ENCODE peak calls at places on chromosomes 3 and 15, in four cellular contexts. One of them, this sample, is unnamed.

GRCh38 chr3:119831022-119831421 is 49.1 kb downstream of the NR1I2 start:
- DNase-seq in IMR-90: no peak
- DNase-seq in K562: no peak
- DNase-seq in GM12878: no peak
- DNase-seq in this sample: no peak

GRCh38 chr3:172247525-172248274 is 200.6 kb downstream of the GHSR start:
- DNase-seq in IMR-90: no peak
- DNase-seq in K562: no peak
- DNase-seq in GM12878: no peak
- DNase-seq in this sample: no peak

GRCh38 chr3:97148891-97149290 is 334.5 kb downstream of the EPHA6 start:
- DNase-seq in IMR-90: no peak
- DNase-seq in K562: no peak
- DNase-seq in GM12878: no peak
- DNase-seq in this sample: no peak

GRCh38 chr3:3127432-3128010 is 781 bp downstream of the TRNT1 start:
- DNase-seq in IMR-90: peak
- DNase-seq in K562: peak
- DNase-seq in GM12878: no peak
- DNase-seq in this sample: no peak

GRCh38 chr3:162141232-162141631 is 644.6 kb downstream of the OTOL1 start:
- DNase-seq in IMR-90: peak
- DNase-seq in K562: no peak
- DNase-seq in GM12878: no peak
- DNase-seq in this sample: no peak

GRCh38 chr15:67085818-67086649 is 20.6 kb downstream of the SMAD3 start:
- DNase-seq in IMR-90: peak
- DNase-seq in K562: no peak
- DNase-seq in GM12878: peak
- DNase-seq in this sample: no peak

GRCh38 chr3:39193391-39193790 is 996 bp upstream of the XIRP1 start:
- DNase-seq in IMR-90: peak
- DNase-seq in K562: no peak
- DNase-seq in GM12878: no peak
- DNase-seq in this sample: no peak

GRCh38 chr15:74866090-74866489 is 7.1 kb downstream of the SCAMP2 start:
- DNase-seq in IMR-90: peak
- DNase-seq in K562: peak
- DNase-seq in GM12878: no peak
- DNase-seq in this sample: no peak

GRCh38 chr3:104750581-104750980 is 616.1 kb upstream of the ALCAM start:
- DNase-seq in IMR-90: no peak
- DNase-seq in K562: no peak
- DNase-seq in GM12878: no peak
- DNase-seq in this sample: no peak

GRCh38 chr15:57384816-57385215 is 8.5 kb downstream of the CGNL1 start:
- DNase-seq in IMR-90: peak
- DNase-seq in K562: no peak
- DNase-seq in GM12878: no peak
- DNase-seq in this sample: no peak

GRCh38 chr15:73926191-73927002 is at the start of gene LOXL1:
- DNase-seq in IMR-90: peak
- DNase-seq in K562: peak
- DNase-seq in GM12878: no peak
- DNase-seq in this sample: no peak

GRCh38 chr15:43775411-43775965 is 1.3 kb downstream of the ELL3 start:
- DNase-seq in IMR-90: peak
- DNase-seq in K562: no peak
- DNase-seq in GM12878: no peak
- DNase-seq in this sample: peak

GRCh38 chr3:133762539-133762938 is 16.3 kb downstream of the TF start:
- DNase-seq in IMR-90: no peak
- DNase-seq in K562: no peak
- DNase-seq in GM12878: no peak
- DNase-seq in this sample: no peak

GRCh38 chr3:112811917-112812660 is 34.6 kb downstream of the CD200R1L start:
- DNase-seq in IMR-90: no peak
- DNase-seq in K562: no peak
- DNase-seq in GM12878: no peak
- DNase-seq in this sample: no peak

GRCh38 chr15:63530762-63531299 is 26.4 kb downstream of the USP3 start:
- DNase-seq in IMR-90: no peak
- DNase-seq in K562: no peak
- DNase-seq in GM12878: peak
- DNase-seq in this sample: no peak

GRCh38 chr3:45985532-45986302 is 9.9 kb downstream of the FYCO1 start:
- DNase-seq in IMR-90: peak
- DNase-seq in K562: no peak
- DNase-seq in GM12878: no peak
- DNase-seq in this sample: no peak

GRCh38 chr15:77915261-77915960 is 162.1 kb downstream of the TBC1D2B start:
- DNase-seq in IMR-90: no peak
- DNase-seq in K562: no peak
- DNase-seq in GM12878: no peak
- DNase-seq in this sample: no peak

GRCh38 chr3:55467099-55467498 is 20.0 kb downstream of the WNT5A start:
- DNase-seq in IMR-90: peak
- DNase-seq in K562: no peak
- DNase-seq in GM12878: no peak
- DNase-seq in this sample: no peak

GRCh38 chr15:98000249-98001203 is 40.0 kb downstream of the ARRDC4 start:
- DNase-seq in IMR-90: no peak
- DNase-seq in K562: no peak
- DNase-seq in GM12878: no peak
- DNase-seq in this sample: no peak

GRCh38 chr15:65778269-65778668 is 13.8 kb downstream of the DENND4A start:
- DNase-seq in IMR-90: no peak
- DNase-seq in K562: peak
- DNase-seq in GM12878: no peak
- DNase-seq in this sample: no peak

GRCh38 chr3:37608061-37608702 is 253.5 kb upstream of the CTDSPL start:
- DNase-seq in IMR-90: no peak
- DNase-seq in K562: no peak
- DNase-seq in GM12878: no peak
- DNase-seq in this sample: no peak

GRCh38 chr15:49083471-49084284 is 37.4 kb upstream of the SECISBP2L start:
- DNase-seq in IMR-90: peak
- DNase-seq in K562: no peak
- DNase-seq in GM12878: no peak
- DNase-seq in this sample: no peak

GRCh38 chr15:70775160-70775559 is 11.8 kb upstream of the UACA start:
- DNase-seq in IMR-90: peak
- DNase-seq in K562: no peak
- DNase-seq in GM12878: no peak
- DNase-seq in this sample: no peak

GRCh38 chr3:172347895-172348680 is 100.2 kb downstream of the GHSR start:
- DNase-seq in IMR-90: no peak
- DNase-seq in K562: no peak
- DNase-seq in GM12878: no peak
- DNase-seq in this sample: no peak

GRCh38 chr15:27087651-27088583 is 116.9 kb downstream of the GABRG3 start:
- DNase-seq in IMR-90: no peak
- DNase-seq in K562: peak
- DNase-seq in GM12878: no peak
- DNase-seq in this sample: no peak

GRCh38 chr3:112813723-112814171 is 32.9 kb downstream of the CD200R1L start:
- DNase-seq in IMR-90: peak
- DNase-seq in K562: no peak
- DNase-seq in GM12878: peak
- DNase-seq in this sample: no peak

GRCh38 chr15:96220657-96221056 is 109.8 kb upstream of the NR2F2 start:
- DNase-seq in IMR-90: no peak
- DNase-seq in K562: no peak
- DNase-seq in GM12878: no peak
- DNase-seq in this sample: no peak

GRCh38 chr3:98824256-98824655 is 61.1 kb downstream of the ST3GAL6 start:
- DNase-seq in IMR-90: no peak
- DNase-seq in K562: no peak
- DNase-seq in GM12878: no peak
- DNase-seq in this sample: no peak

GRCh38 chr3:181056276-181056675 is 66.7 kb upstream of the DNAJC19 start:
- DNase-seq in IMR-90: no peak
- DNase-seq in K562: no peak
- DNase-seq in GM12878: no peak
- DNase-seq in this sample: no peak

GRCh38 chr15:67701669-67702068 is 123.6 kb upstream of the SKOR1 start:
- DNase-seq in IMR-90: peak
- DNase-seq in K562: no peak
- DNase-seq in GM12878: no peak
- DNase-seq in this sample: no peak

GRCh38 chr15:40098489-40099261 is 10.0 kb downstream of the BMF start:
- DNase-seq in IMR-90: peak
- DNase-seq in K562: peak
- DNase-seq in GM12878: peak
- DNase-seq in this sample: no peak

GRCh38 chr3:98645039-98645438 is 51.6 kb upstream of the CPOX start:
- DNase-seq in IMR-90: no peak
- DNase-seq in K562: no peak
- DNase-seq in GM12878: no peak
- DNase-seq in this sample: no peak

GRCh38 chr3:172034786-172035685 is 4.3 kb upstream of the FNDC3B start:
- DNase-seq in IMR-90: peak
- DNase-seq in K562: peak
- DNase-seq in GM12878: no peak
- DNase-seq in this sample: no peak

GRCh38 chr3:170043506-170043905 is 5.7 kb downstream of the GPR160 start:
- DNase-seq in IMR-90: no peak
- DNase-seq in K562: no peak
- DNase-seq in GM12878: no peak
- DNase-seq in this sample: no peak

GRCh38 chr3:62128028-62128427 is 245.3 kb downstream of the FEZF2 start:
- DNase-seq in IMR-90: no peak
- DNase-seq in K562: no peak
- DNase-seq in GM12878: no peak
- DNase-seq in this sample: no peak

GRCh38 chr3:146801492-146801891 is 196.3 kb upstream of the PLSCR5 start:
- DNase-seq in IMR-90: no peak
- DNase-seq in K562: no peak
- DNase-seq in GM12878: no peak
- DNase-seq in this sample: no peak

GRCh38 chr3:46692566-46692983 is 904 bp downstream of the ALS2CL start:
- DNase-seq in IMR-90: no peak
- DNase-seq in K562: peak
- DNase-seq in GM12878: no peak
- DNase-seq in this sample: peak

GRCh38 chr3:172046268-172046915 is 7.0 kb downstream of the FNDC3B start:
- DNase-seq in IMR-90: peak
- DNase-seq in K562: no peak
- DNase-seq in GM12878: no peak
- DNase-seq in this sample: no peak

GRCh38 chr3:87696276-87697013 is 362.4 kb downstream of the CGGBP1 start:
- DNase-seq in IMR-90: no peak
- DNase-seq in K562: no peak
- DNase-seq in GM12878: no peak
- DNase-seq in this sample: no peak
- TF ChIP-seq CHD1 in IMR-90: no peak
- TF ChIP-seq CHD1 in K562: no peak
- TF ChIP-seq CHD1 in GM12878: no peak
- TF ChIP-seq CHD1 in this sample: no peak

GRCh38 chr3:13475871-13476590 is 4.1 kb upstream of the HDAC11 start:
- DNase-seq in IMR-90: no peak
- DNase-seq in K562: no peak
- DNase-seq in GM12878: no peak
- DNase-seq in this sample: no peak

GRCh38 chr3:13474021-13474420 is 6.1 kb upstream of the HDAC11 start:
- DNase-seq in IMR-90: no peak
- DNase-seq in K562: no peak
- DNase-seq in GM12878: no peak
- DNase-seq in this sample: no peak

GRCh38 chr3:13472286-13472685 is 7.8 kb upstream of the HDAC11 start:
- DNase-seq in IMR-90: no peak
- DNase-seq in K562: no peak
- DNase-seq in GM12878: no peak
- DNase-seq in this sample: no peak

GRCh38 chr3:13473020-13473419 is 7.1 kb upstream of the HDAC11 start:
- DNase-seq in IMR-90: no peak
- DNase-seq in K562: no peak
- DNase-seq in GM12878: no peak
- DNase-seq in this sample: no peak

DNA sequence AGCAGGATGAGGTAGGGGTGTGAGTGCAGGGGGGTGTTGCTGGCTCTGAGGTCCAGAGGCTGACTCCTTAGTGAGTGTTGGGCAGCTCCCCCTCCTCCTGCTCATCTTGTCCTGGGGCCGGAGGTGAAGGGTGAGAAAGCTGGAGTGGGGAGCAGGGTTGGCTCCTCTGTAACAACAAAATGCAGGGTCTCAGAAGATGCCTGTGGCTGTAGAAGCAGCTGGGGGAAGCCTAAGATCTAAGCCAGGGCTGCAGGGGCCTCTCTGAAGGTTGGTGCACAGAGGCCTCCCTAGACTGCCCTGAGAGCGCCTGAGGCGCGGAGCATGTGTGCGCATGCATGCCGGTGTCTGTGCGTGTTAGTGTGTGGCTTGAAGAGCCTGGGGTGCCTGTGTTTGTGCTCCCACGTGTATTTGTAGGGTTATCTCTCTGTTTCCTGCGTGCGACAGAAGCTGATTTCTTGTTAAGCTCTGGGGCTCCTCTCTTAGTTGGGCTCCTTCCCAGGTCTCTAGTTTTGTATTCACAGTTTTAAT is 5.3 kb upstream of the HDAC11 start:
- DNase-seq in IMR-90: no peak
- DNase-seq in K562: no peak
- DNase-seq in GM12878: no peak
- DNase-seq in this sample: no peak
- H2AFZ ChIP-seq in IMR-90: no peak
- H2AFZ ChIP-seq in K562: no peak
- H2AFZ ChIP-seq in GM12878: no peak
- H2AFZ ChIP-seq in this sample: no peak

DNA sequence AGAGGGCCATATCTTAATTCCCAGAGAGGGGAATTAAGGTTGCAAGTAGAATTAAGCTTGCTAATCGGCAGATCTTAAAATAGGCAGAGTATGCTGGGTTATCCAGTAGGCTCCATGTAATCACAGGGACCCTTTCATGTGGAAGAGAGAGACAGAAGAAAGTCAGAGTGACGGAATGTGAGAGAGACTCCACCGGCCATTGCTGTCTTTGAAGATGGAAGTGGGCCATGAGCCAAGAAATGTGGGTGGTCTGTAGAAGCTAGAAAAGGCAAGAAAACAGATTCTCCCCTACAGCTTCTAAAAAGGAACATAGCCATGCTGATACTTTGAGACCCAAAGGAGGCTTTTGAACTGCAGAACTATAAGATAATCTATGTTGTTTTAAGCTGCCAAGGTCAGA is 38.8 kb downstream of the IMPG2 start:
- DNase-seq in IMR-90: no peak
- DNase-seq in K562: no peak
- DNase-seq in GM12878: no peak
- DNase-seq in this sample: no peak
- TF ChIP-seq CHD1 in IMR-90: no peak
- TF ChIP-seq CHD1 in K562: no peak
- TF ChIP-seq CHD1 in GM12878: no peak
- TF ChIP-seq CHD1 in this sample: no peak

GRCh38 chr3:174302746-174303315 is 556.3 kb upstream of the NAALADL2 start:
- DNase-seq in IMR-90: no peak
- DNase-seq in K562: no peak
- DNase-seq in GM12878: no peak
- DNase-seq in this sample: no peak
- H2AFZ ChIP-seq in IMR-90: no peak
- H2AFZ ChIP-seq in K562: no peak
- H2AFZ ChIP-seq in GM12878: no peak
- H2AFZ ChIP-seq in this sample: peak

GRCh38 chr15:47293763-47294162 is 423.5 kb upstream of the SEMA6D start:
- DNase-seq in IMR-90: peak
- DNase-seq in K562: no peak
- DNase-seq in GM12878: no peak
- DNase-seq in this sample: no peak
- TF ChIP-seq CHD1 in IMR-90: no peak
- TF ChIP-seq CHD1 in K562: no peak
- TF ChIP-seq CHD1 in GM12878: no peak
- TF ChIP-seq CHD1 in this sample: no peak